ENCODE peak calls at places on chromosome 9, in seven cellular contexts. S is prostate gland, N is GM23338, K is SK-N-SH, C is HL-60, F is Panc1, D is HepG2. P is an unnamed sample.

GRCh38 chr9:19028835-19029451 is 4.1 kb downstream of the SAXO1 start:
- DNase-seq in S (peak), N (peak), K (peak), C (no peak), F (no peak), D (peak), P (no peak)

GRCh38 chr9:109766351-109766750 is 13.6 kb upstream of the PALM2AKAP2 start:
- DNase-seq in S (no peak), N (no peak), K (no peak), C (no peak), F (no peak), D (no peak), P (no peak)

GRCh38 chr9:132671620-132672412 is 1.6 kb downstream of the GTF3C4 start:
- DNase-seq in S (no peak), N (no peak), K (no peak), C (no peak), F (no peak), D (no peak), P (no peak)

GRCh38 chr9:98774746-98775145 is 21.6 kb downstream of the ANKS6 start:
- DNase-seq in S (no peak), N (peak), K (peak), C (peak), F (no peak), D (no peak), P (no peak)

GRCh38 chr9:127185931-127186781 is 63.7 kb upstream of the ANGPTL2 start:
- DNase-seq in S (peak), N (no peak), K (peak), C (no peak), F (no peak), D (peak), P (peak)

GRCh38 chr9:5425006-5425628 is 12.6 kb downstream of the PLGRKT start:
- DNase-seq in S (no peak), N (peak), K (peak), C (no peak), F (no peak), D (peak), P (no peak)

GRCh38 chr9:108746864-108747263 is 108.9 kb downstream of the ACTL7B start:
- DNase-seq in S (no peak), N (no peak), K (no peak), C (no peak), F (no peak), D (peak), P (no peak)

GRCh38 chr9:108316633-108317032 is 539.2 kb downstream of the ACTL7B start:
- DNase-seq in S (no peak), N (no peak), K (no peak), C (no peak), F (no peak), D (no peak), P (peak)

GRCh38 chr9:3968891-3969290 is 331.0 kb downstream of the GLIS3 start:
- DNase-seq in S (no peak), N (no peak), K (no peak), C (no peak), F (peak), D (peak), P (no peak)

GRCh38 chr9:87498046-87498815 is 564 bp downstream of the DAPK1 start:
- DNase-seq in S (peak), N (peak), K (peak), C (no peak), F (no peak), D (peak), P (peak)

GRCh38 chr9:76835571-76836283 is 70.2 kb downstream of the PRUNE2 start:
- DNase-seq in S (no peak), N (no peak), K (no peak), C (no peak), F (no peak), D (no peak), P (no peak)

GRCh38 chr9:124180557-124180956 is 77.2 kb upstream of the NEK6 start:
- DNase-seq in S (no peak), N (no peak), K (peak), C (no peak), F (no peak), D (no peak), P (peak)

GRCh38 chr9:92035146-92035545 is 80.1 kb downstream of the SPTLC1 start:
- DNase-seq in S (no peak), N (no peak), K (no peak), C (no peak), F (no peak), D (no peak), P (no peak)

GRCh38 chr9:92033991-92034390 is 81.2 kb downstream of the SPTLC1 start:
- DNase-seq in S (no peak), N (no peak), K (no peak), C (no peak), F (no peak), D (no peak), P (no peak)

GRCh38 chr9:92033307-92033706 is 81.9 kb downstream of the SPTLC1 start:
- DNase-seq in S (no peak), N (no peak), K (no peak), C (no peak), F (no peak), D (no peak), P (no peak)

GRCh38 chr9:92036411-92036746 is 78.8 kb downstream of the SPTLC1 start:
- DNase-seq in S (no peak), N (no peak), K (no peak), C (no peak), F (no peak), D (no peak), P (no peak)

GRCh38 chr9:92035687-92036410 is 79.4 kb downstream of the SPTLC1 start:
- DNase-seq in S (no peak), N (no peak), K (no peak), C (no peak), F (no peak), D (no peak), P (no peak)
- TF ChIP-seq POLR2AphosphoS5 in S (peak), N (no peak), K (no peak), C (no peak), F (no peak), D (no peak), P (no peak)

DNA sequence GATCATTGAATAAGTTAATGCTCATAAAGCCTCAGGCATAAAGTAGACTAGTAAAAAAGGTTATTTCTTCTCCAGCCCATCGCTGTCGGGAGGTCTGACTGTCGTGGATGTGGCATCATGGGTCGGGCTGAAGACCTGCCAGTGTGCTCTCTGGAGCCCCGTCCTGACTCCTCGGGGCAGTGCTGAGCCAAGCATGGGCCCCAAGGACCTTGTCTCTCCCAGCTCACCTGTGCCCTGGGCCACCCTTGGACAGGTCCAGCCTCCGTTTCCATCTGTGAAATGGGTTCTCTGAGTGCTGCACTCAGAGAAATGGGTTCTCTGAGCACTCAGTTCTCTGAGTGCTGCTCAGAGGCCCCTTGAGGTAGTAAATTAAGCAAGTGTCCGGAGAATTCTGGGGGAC is 269.0 kb downstream of the GADD45G start:
- DNase-seq in S (no peak), N (no peak), K (no peak), C (no peak), F (no peak), D (no peak), P (no peak)
- TF ChIP-seq POLR2AphosphoS5 in S (no peak), N (no peak), K (no peak), C (no peak), F (no peak), D (no peak), P (no peak)

DNA sequence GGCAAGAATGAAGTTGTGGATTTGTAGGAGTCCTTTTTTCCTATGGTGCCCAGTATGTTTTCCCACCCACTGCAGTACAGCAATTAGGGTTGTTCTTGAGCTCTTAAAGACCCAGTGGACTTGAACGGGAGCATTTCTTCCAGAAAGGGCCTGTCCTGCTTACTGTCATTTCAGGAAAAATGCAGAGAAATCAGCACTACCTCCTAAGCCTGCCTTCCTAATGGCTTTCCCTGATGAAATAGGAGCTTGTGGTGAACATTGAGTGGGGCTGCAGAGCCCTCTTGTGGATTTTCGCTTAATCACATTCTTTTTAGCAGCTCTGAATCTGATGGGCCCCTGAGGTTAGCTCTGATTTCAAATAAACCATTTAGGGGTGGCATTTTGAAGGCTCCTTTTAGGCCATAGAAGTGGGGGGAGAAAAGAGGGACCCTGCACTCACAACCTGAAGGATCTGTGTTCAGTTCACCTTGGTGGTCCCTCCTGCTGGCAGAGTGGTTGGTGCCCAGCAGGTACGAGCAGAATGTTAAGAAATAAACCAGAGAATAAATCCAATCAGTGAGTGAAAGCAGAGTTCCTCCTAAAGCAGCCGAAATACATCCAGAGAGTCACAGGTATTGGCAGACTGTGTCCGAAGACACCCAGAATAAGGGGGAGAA is 188.0 kb upstream of the KLF9 start:
- DNase-seq in S (peak), N (peak), K (peak), C (no peak), F (peak), D (peak), P (peak)
- TF ChIP-seq POLR2AphosphoS5 in S (peak), N (no peak), K (no peak), C (no peak), F (no peak), D (no peak), P (no peak)

DNA sequence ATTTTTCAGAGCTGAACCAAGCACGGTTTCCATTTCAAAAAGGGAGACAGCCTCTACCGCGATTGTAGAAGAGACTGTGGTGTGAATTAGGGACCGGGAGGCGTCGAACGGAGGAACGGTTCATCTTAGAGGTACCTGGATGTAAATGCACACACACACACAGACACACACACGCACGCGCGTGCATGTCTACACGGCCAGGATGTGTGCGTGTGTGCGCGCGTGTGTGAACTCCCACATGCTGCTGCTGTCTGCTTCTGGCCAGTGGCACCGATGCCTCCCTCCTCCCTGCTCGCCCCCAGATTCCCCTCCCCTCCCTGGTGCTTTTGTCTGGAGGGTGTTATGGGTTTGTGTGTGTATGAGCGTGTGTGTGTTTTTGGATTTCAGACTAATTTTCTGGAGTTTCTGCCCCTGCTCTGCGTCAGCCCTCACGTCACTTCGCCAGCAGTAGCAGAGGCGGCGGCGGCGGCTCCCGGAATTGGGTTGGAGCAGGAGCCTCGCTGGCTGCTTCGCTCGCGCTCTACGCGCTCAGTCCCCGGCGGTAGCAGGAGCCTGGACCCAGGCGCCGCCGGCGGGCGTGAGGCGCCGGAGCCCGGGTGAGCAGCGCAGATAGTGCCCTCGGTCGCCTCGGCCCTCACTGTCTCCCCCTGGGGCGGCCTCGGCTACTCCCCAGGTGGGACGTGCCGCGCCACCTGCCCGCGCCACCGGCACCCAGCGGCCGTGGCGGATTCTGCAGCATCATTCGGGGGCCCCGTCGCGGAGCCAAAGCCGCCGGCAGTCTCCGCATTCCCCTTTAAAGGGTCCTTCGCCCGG is at the start of gene NTRK2:
- DNase-seq in S (no peak), N (peak), K (peak), C (no peak), F (no peak), D (no peak), P (no peak)
- TF ChIP-seq POLR2AphosphoS5 in S (no peak), N (no peak), K (no peak), C (no peak), F (no peak), D (no peak), P (no peak)

GRCh38 chr9:35683323-35683722 is 6.4 kb downstream of the TPM2 start:
- DNase-seq in S (no peak), N (no peak), K (no peak), C (no peak), F (no peak), D (no peak), P (no peak)
- TF ChIP-seq POLR2AphosphoS5 in S (no peak), N (no peak), K (no peak), C (no peak), F (no peak), D (no peak), P (no peak)

GRCh38 chr9:134424818-134425217 is 98.6 kb downstream of the RXRA start:
- DNase-seq in S (no peak), N (no peak), K (no peak), C (no peak), F (no peak), D (no peak), P (no peak)
- TF ChIP-seq POLR2AphosphoS5 in S (no peak), N (no peak), K (no peak), C (no peak), F (no peak), D (no peak), P (no peak)

GRCh38 chr9:35756743-35757526 is 2.9 kb upstream of the MSMP start:
- DNase-seq in S (peak), N (peak), K (peak), C (peak), F (no peak), D (peak), P (peak)
- TF ChIP-seq POLR2AphosphoS5 in S (no peak), N (peak), K (peak), C (peak), F (no peak), D (no peak), P (peak)